ENCODE peak calls at places on chromosomes 2 and 18, in four cellular contexts. V, L, I and B are unnamed samples.

GRCh38 chr18:73980289-73980979 is 167.2 kb downstream of the FBXO15 start:
- DNase-seq in V (peak), L (peak), I (peak), B (peak)

GRCh38 chr18:62738638-62739037 is 23.3 kb downstream of the PHLPP1 start:
- DNase-seq in V (no peak), L (no peak), I (no peak), B (no peak)

GRCh38 chr2:75462714-75463113 is 98.0 kb downstream of the EVA1A start:
- DNase-seq in V (no peak), L (no peak), I (no peak), B (no peak)

GRCh38 chr18:39788395-39788794 is 2166.6 kb upstream of the PIK3C3 start:
- DNase-seq in V (no peak), L (no peak), I (no peak), B (no peak)

GRCh38 chr18:55886886-55887285 is 298.9 kb upstream of the TCF4 start:
- DNase-seq in V (no peak), L (no peak), I (no peak), B (no peak)

GRCh38 chr2:66508358-66509071 is 73.6 kb downstream of the MEIS1 start:
- DNase-seq in V (no peak), L (no peak), I (no peak), B (no peak)

GRCh38 chr2:69209482-69209881 is 177.5 kb downstream of the GFPT1 start:
- DNase-seq in V (no peak), L (no peak), I (no peak), B (no peak)

GRCh38 chr2:191018663-191019119 is 4.7 kb upstream of the STAT1 start:
- DNase-seq in V (no peak), L (no peak), I (no peak), B (no peak)

GRCh38 chr2:217793566-217794132 is 209.1 kb downstream of the TNS1 start:
- DNase-seq in V (no peak), L (no peak), I (no peak), B (no peak)

GRCh38 chr2:125397535-125398251 is 1258.3 kb upstream of the GYPC start:
- DNase-seq in V (no peak), L (no peak), I (no peak), B (no peak)

GRCh38 chr18:33116376-33116775 is 324.1 kb downstream of the CCDC178 start:
- DNase-seq in V (no peak), L (no peak), I (no peak), B (no peak)

GRCh38 chr2:107553045-107553444 is 273.6 kb upstream of the RGPD4 start:
- DNase-seq in V (no peak), L (no peak), I (no peak), B (no peak)

GRCh38 chr18:77249583-77250500 is at the start of gene GALR1:
- DNase-seq in V (no peak), L (peak), I (no peak), B (no peak)

DNA sequence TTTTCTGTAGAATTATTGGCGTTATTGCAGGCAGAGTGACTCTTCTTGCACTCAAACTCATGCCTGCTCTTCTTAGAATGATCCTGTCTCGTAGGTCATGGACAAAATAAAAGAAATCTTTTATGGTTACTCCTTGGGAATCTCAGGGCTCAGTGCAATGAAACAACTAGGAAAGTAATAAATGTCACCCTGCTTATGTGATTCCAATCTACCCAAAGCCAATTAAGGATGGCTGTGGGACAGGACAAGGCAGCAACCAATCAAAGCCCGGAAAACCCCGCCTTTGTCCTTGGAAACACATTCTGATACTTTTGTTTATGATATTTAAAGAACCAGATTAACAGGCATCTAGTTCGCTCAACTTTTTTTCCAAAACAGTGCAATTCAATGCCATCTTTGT is 53.0 kb downstream of the GRB14 start:
- DNase-seq in V (no peak), L (no peak), I (peak), B (no peak)
- TF ChIP-seq ELF4 in V (no peak), L (no peak), I (no peak), B (no peak)

DNA sequence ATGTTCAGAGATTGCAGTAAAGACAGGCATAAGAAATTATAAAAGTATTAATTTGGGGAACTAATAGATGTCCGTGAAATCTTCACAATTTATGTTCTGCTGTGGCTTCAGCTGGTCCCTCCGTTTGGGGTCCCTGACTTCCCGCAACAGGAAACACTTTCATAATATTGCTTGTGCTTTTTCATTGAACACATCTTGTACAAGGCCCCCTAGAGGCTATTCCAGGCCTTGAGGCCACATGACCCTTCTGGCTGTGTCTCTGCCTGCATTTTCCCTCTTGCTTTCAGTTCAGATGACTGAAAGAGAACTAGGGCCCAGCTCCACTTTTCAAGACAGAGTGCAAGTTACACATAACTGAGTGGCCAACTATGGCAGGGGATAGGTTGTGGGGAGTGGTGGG is 164.1 kb downstream of the TMEM247 start:
- DNase-seq in V (no peak), L (no peak), I (no peak), B (peak)
- TF ChIP-seq ELF4 in V (no peak), L (no peak), I (no peak), B (no peak)

GRCh38 chr2:57440437-57440836 is 606.2 kb upstream of the VRK2 start:
- DNase-seq in V (no peak), L (no peak), I (no peak), B (no peak)

GRCh38 chr2:57444731-57445414 is 601.7 kb upstream of the VRK2 start:
- DNase-seq in V (no peak), L (no peak), I (no peak), B (no peak)

GRCh38 chr2:57448816-57449215 is 597.8 kb upstream of the VRK2 start:
- DNase-seq in V (no peak), L (no peak), I (no peak), B (no peak)

GRCh38 chr2:57443985-57444501 is 602.6 kb upstream of the VRK2 start:
- DNase-seq in V (no peak), L (no peak), I (no peak), B (no peak)
- TF ChIP-seq ELF4 in V (no peak), L (no peak), I (no peak), B (no peak)

DNA sequence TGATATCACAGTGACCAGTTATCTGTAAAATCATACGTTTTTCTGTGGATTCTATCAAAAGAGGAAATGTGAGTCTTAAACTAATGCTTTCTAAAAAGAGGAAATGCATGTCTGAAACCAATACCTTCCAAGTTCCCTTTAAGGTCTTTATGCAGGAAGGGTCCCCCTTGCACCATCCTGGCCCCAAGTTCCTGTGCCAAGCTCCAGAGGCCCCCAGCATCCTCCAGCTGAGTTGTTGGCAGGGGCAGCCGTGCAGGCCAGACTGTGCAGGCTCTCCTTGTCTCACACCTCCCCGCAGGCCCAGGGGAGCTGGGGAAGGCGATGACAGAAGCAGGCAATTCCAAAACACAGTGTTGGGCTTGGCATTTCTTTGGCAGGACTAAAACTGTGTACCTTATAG is 39.2 kb downstream of the DPYSL5 start:
- DNase-seq in V (no peak), L (no peak), I (no peak), B (no peak)
- TF ChIP-seq ELF4 in V (no peak), L (no peak), I (no peak), B (no peak)

GRCh38 chr18:48693625-48694262 is 154.9 kb downstream of the CTIF start:
- DNase-seq in V (peak), L (no peak), I (no peak), B (no peak)
- TF ChIP-seq ELF4 in V (no peak), L (no peak), I (no peak), B (no peak)

GRCh38 chr2:202032841-202033316 is 776 bp upstream of the FZD7 start:
- DNase-seq in V (peak), L (peak), I (no peak), B (peak)
- TF ChIP-seq ELF4 in V (no peak), L (no peak), I (no peak), B (no peak)